ENCODE peak calls at places on chromosomes 1 and 21, in four cellular contexts. V is SK-N-SH, Q is HepG2, T is GM12878. Y is an unnamed sample.

GRCh38 chr1:157162345-157162744 is 24.1 kb upstream of the ETV3 start:
- DNase-seq in V (no peak), Q (no peak), T (no peak), Y (no peak)

GRCh38 chr1:89556716-89557442 is 32.2 kb downstream of the LRRC8B start:
- DNase-seq in V (no peak), Q (no peak), T (no peak), Y (no peak)

GRCh38 chr21:15557925-15558324 is 171.9 kb upstream of the USP25 start:
- DNase-seq in V (no peak), Q (peak), T (no peak), Y (peak)

GRCh38 chr1:186577201-186577600 is 103.0 kb downstream of the PTGS2 start:
- DNase-seq in V (no peak), Q (no peak), T (no peak), Y (no peak)

GRCh38 chr1:162081316-162081715 is 11.8 kb downstream of the NOS1AP start:
- DNase-seq in V (no peak), Q (peak), T (no peak), Y (no peak)

GRCh38 chr1:31183927-31184554 is 55.6 kb downstream of the NKAIN1 start:
- DNase-seq in V (peak), Q (peak), T (no peak), Y (peak)

GRCh38 chr1:205066221-205066818 is 17.9 kb downstream of the TMEM81 start:
- DNase-seq in V (peak), Q (no peak), T (no peak), Y (peak)

GRCh38 chr21:33643658-33644311 is 1.5 kb downstream of the ITSN1 start:
- DNase-seq in V (peak), Q (peak), T (no peak), Y (no peak)

GRCh38 chr1:94599090-94599813 is 57.7 kb upstream of the F3 start:
- DNase-seq in V (no peak), Q (peak), T (no peak), Y (no peak)

GRCh38 chr1:43874716-43875115 is 58.9 kb upstream of the ARTN start:
- DNase-seq in V (no peak), Q (no peak), T (no peak), Y (no peak)

GRCh38 chr1:194466706-194467105 is 1280.3 kb upstream of the B3GALT2 start:
- DNase-seq in V (no peak), Q (no peak), T (no peak), Y (no peak)

GRCh38 chr1:28917757-28918118 is 3.4 kb downstream of the EPB41 start:
- DNase-seq in V (no peak), Q (no peak), T (no peak), Y (no peak)

GRCh38 chr1:60130703-60131102 is 57.1 kb upstream of the C1orf87 start:
- DNase-seq in V (no peak), Q (no peak), T (no peak), Y (no peak)

GRCh38 chr1:60134706-60135105 is 61.1 kb upstream of the C1orf87 start:
- DNase-seq in V (no peak), Q (no peak), T (no peak), Y (no peak)

GRCh38 chr1:60132985-60133673 is 59.6 kb upstream of the C1orf87 start:
- DNase-seq in V (peak), Q (no peak), T (no peak), Y (no peak)

GRCh38 chr1:60132108-60132507 is 58.5 kb upstream of the C1orf87 start:
- DNase-seq in V (no peak), Q (no peak), T (no peak), Y (no peak)

GRCh38 chr1:60133848-60134247 is 60.3 kb upstream of the C1orf87 start:
- DNase-seq in V (no peak), Q (no peak), T (no peak), Y (no peak)
- TF ChIP-seq NFIC in V (peak), Q (no peak), T (no peak), Y (no peak)

DNA sequence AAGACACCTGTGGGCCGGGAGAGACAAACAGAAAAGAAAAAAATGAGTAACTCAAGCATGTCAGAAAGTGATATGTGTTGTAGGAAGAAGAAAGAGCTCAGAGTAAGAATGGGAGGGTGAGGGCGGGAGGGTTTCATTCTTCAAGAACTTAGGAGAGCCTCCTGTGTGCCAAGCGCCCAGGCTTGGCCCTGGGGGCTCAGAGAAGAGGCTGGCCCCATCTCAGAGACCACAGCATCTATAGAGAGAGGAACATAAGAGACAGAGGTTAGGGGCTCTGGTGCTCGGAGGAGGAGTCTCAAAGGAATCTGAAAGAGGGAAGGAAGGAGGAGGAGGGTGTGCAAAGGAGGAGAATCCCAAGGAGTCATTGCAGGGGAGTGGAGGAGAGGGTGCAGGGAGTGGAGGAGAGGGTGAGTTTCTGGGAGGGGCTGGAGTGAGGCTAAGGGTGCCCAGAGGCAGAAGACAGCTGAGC is 221.4 kb upstream of the VAMP3 start:
- DNase-seq in V (no peak), Q (no peak), T (no peak), Y (no peak)
- TF ChIP-seq NFIC in V (no peak), Q (no peak), T (no peak), Y (no peak)

GRCh38 chr1:223176437-223176836 is 33.4 kb upstream of the TLR5 start:
- DNase-seq in V (no peak), Q (no peak), T (no peak), Y (no peak)

GRCh38 chr1:223177681-223178080 is 34.6 kb upstream of the TLR5 start:
- DNase-seq in V (no peak), Q (peak), T (no peak), Y (no peak)

GRCh38 chr1:223175633-223176032 is 32.6 kb upstream of the TLR5 start:
- DNase-seq in V (no peak), Q (no peak), T (no peak), Y (no peak)

GRCh38 chr1:223179280-223179679 is 36.2 kb upstream of the TLR5 start:
- DNase-seq in V (no peak), Q (no peak), T (no peak), Y (no peak)

DNA sequence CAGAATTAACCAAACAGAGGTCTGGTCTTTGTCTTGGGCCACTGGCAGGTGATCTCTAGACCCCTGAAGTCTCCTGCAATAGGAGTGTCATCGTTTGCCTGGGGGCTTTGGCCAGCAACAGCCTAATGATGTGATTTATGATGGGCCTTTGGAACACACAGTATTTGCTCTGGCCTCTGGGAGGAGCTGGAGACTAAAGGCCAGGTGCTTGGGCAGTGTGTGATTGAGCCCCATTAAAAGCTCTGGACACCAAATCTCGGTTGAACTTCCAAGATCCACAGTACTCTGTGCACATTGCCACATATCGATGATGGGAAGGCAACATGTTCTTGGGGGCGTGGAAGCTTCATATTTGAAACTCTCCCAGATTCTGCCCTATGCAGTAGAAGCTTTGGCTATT is 32.0 kb upstream of the TLR5 start:
- DNase-seq in V (no peak), Q (no peak), T (no peak), Y (peak)
- TF ChIP-seq NFIC in V (no peak), Q (no peak), T (no peak), Y (peak)

GRCh38 chr21:36955783-36956182 is 10.7 kb downstream of the HLCS start:
- DNase-seq in V (no peak), Q (no peak), T (no peak), Y (no peak)
- TF ChIP-seq NFIC in V (no peak), Q (no peak), T (no peak), Y (no peak)

GRCh38 chr1:176987016-176987415 is 177.5 kb downstream of the ASTN1 start:
- DNase-seq in V (no peak), Q (no peak), T (no peak), Y (no peak)
- TF ChIP-seq NFIC in V (no peak), Q (no peak), T (no peak), Y (no peak)

Y was measured in K562.